ENCODE peak calls at places on chromosome 6, in nine cellular contexts. R is heart left ventricle, O is heart right ventricle, T is esophagus squamous epithelium, M is cardiac muscle cell, N is Panc1, J is lung, P is lower lobe of right lung, L is psoas muscle. W is an unnamed sample. For H3K4me1, the result is how much of the 10 kb centered on the place peaks cover.

GRCh38 chr6:56692586-56693245 is 50.0 kb upstream of the DST start:
- DNase-seq in R (no peak), O (no peak), T (no peak), M (no peak), N (no peak), J (no peak), P (no peak), L (no peak), W (no peak)

GRCh38 chr6:121592955-121593665 is 157.7 kb downstream of the GJA1 start:
- DNase-seq in R (no peak), O (no peak), T (no peak), M (no peak), N (no peak), J (no peak), P (no peak), L (no peak), W (no peak)

GRCh38 chr6:150627601-150628012 is 27.9 kb downstream of the PLEKHG1 start:
- DNase-seq in R (no peak), O (no peak), T (no peak), M (no peak), N (no peak), J (no peak), P (no peak), L (no peak), W (no peak)

GRCh38 chr6:63923139-63923739 is 287.6 kb downstream of the PHF3 start:
- DNase-seq in R (no peak), O (no peak), T (no peak), M (peak), N (no peak), J (no peak), P (no peak), L (no peak), W (no peak)

GRCh38 chr6:118710616-118711015 is 59.2 kb upstream of the CEP85L start:
- DNase-seq in R (no peak), O (no peak), T (no peak), M (no peak), N (no peak), J (no peak), P (no peak), L (no peak), W (no peak)

GRCh38 chr6:38068854-38069253 is 249.3 kb downstream of the ZFAND3 start:
- DNase-seq in R (peak), O (no peak), T (no peak), M (no peak), N (no peak), J (no peak), P (no peak), L (no peak), W (no peak)

GRCh38 chr6:31826793-31827285 is 699 bp upstream of the HSPA1B start:
- DNase-seq in R (peak), O (peak), T (no peak), M (peak), N (no peak), J (peak), P (peak), L (peak), W (no peak)

GRCh38 chr6:45500924-45501816 is 123.4 kb upstream of the SUPT3H start:
- DNase-seq in R (no peak), O (no peak), T (no peak), M (no peak), N (no peak), J (no peak), P (no peak), L (no peak), W (no peak)

GRCh38 chr6:150490586-150490985 is 109.1 kb upstream of the PLEKHG1 start:
- DNase-seq in R (no peak), O (no peak), T (no peak), M (no peak), N (no peak), J (no peak), P (no peak), L (no peak), W (no peak)

GRCh38 chr6:130886965-130887364 is 59.8 kb downstream of the SMLR1 start:
- DNase-seq in R (no peak), O (no peak), T (no peak), M (no peak), N (no peak), J (no peak), P (no peak), L (no peak), W (no peak)

GRCh38 chr6:74320715-74321114 is 624.7 kb downstream of the CD109 start:
- DNase-seq in R (no peak), O (no peak), T (no peak), M (no peak), N (no peak), J (no peak), P (no peak), L (no peak), W (no peak)

GRCh38 chr6:153032255-153032882 is 29.9 kb upstream of the MTRF1L start:
- DNase-seq in R (no peak), O (no peak), T (no peak), M (peak), N (no peak), J (no peak), P (no peak), L (no peak), W (no peak)

GRCh38 chr6:162119349-162119748 is 608.2 kb downstream of the PRKN start:
- DNase-seq in R (peak), O (peak), T (no peak), M (no peak), N (no peak), J (no peak), P (peak), L (peak), W (no peak)

GRCh38 chr6:151675746-151676459 is 131.6 kb upstream of the ESR1 start:
- DNase-seq in R (no peak), O (no peak), T (no peak), M (peak), N (no peak), J (peak), P (peak), L (no peak), W (peak)

GRCh38 chr6:148720371-148720770 is 26.5 kb upstream of the UST start:
- DNase-seq in R (no peak), O (no peak), T (no peak), M (no peak), N (no peak), J (no peak), P (no peak), L (no peak), W (no peak)

GRCh38 chr6:52598123-52598823 is 21.4 kb upstream of the TRAM2 start:
- DNase-seq in R (peak), O (peak), T (no peak), M (peak), N (no peak), J (peak), P (no peak), L (peak), W (no peak)

GRCh38 chr6:152338335-152339125 is 298.6 kb downstream of the SYNE1 start:
- DNase-seq in R (peak), O (peak), T (no peak), M (peak), N (peak), J (no peak), P (no peak), L (peak), W (no peak)

GRCh38 chr6:38871745-38872568 is 156.8 kb downstream of the DNAH8 start:
- DNase-seq in R (no peak), O (no peak), T (no peak), M (peak), N (peak), J (peak), P (no peak), L (no peak), W (peak)

GRCh38 chr6:2919886-2920285 is 16.8 kb upstream of the SERPINB9 start:
- DNase-seq in R (no peak), O (no peak), T (no peak), M (no peak), N (no peak), J (no peak), P (no peak), L (no peak), W (no peak)
- H3K4me1 ChIP-seq in R (under half), O (under half), T (under half), M (under half), N (under half), J (under half), P (under half), L (under half), W (under half)

GRCh38 chr6:36070252-36070651 is 42.6 kb downstream of the MAPK14 start:
- DNase-seq in R (no peak), O (no peak), T (no peak), M (no peak), N (no peak), J (no peak), P (no peak), L (no peak), W (no peak)
- H3K4me1 ChIP-seq in R (under half), O (half or more), T (under half), M (under half), N (under half), J (under half), P (under half), L (half or more), W (under half)

DNA sequence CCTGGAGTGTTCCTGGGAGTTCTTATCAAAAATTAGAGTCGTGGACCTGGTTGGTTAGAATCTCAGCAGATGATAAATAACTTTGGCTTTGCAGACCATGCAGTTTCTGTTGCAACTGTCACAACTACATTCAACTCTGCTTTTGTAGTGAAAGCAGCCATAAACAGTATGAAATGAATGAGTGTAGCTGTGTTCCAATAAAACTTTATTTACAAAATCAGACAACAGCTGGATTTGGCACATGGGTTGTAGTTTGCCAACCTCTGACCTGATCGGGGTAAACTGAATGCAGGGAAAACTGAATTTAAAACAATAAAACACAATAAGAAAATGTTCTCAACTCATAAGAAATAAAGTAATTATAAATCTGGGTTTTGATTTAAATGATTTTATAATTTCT is 513.8 kb downstream of the CDKAL1 start:
- DNase-seq in R (no peak), O (no peak), T (no peak), M (no peak), N (no peak), J (no peak), P (no peak), L (no peak), W (no peak)
- H3K4me1 ChIP-seq in R (under half), O (under half), T (under half), M (under half), N (under half), J (under half), P (under half), L (under half), W (under half)

GRCh38 chr6:43059168-43060033 is at the start of the genes KLC4 and MRPL2:
- DNase-seq in R (peak), O (peak), T (peak), M (peak), N (peak), J (peak), P (peak), L (peak), W (peak)

GRCh38 chr6:43061861-43062260 is 2.4 kb downstream of the KLC4 start:
- DNase-seq in R (no peak), O (no peak), T (no peak), M (no peak), N (no peak), J (no peak), P (no peak), L (no peak), W (no peak)

GRCh38 chr6:43060034-43060754 is 763 bp downstream of the KLC4 start:
- DNase-seq in R (no peak), O (no peak), T (no peak), M (peak), N (no peak), J (peak), P (peak), L (no peak), W (no peak)

GRCh38 chr6:43062818-43063217 is 3.4 kb downstream of the KLC4 start:
- DNase-seq in R (no peak), O (no peak), T (no peak), M (no peak), N (no peak), J (no peak), P (no peak), L (no peak), W (no peak)

GRCh38 chr6:43060755-43061633 is 1.6 kb downstream of the KLC4 start:
- DNase-seq in R (no peak), O (no peak), T (no peak), M (no peak), N (no peak), J (no peak), P (no peak), L (no peak), W (no peak)
- H3K4me1 ChIP-seq in R (under half), O (under half), T (under half), M (under half), N (under half), J (under half), P (under half), L (under half), W (under half)

GRCh38 chr6:143675946-143676345 is 1.8 kb upstream of the PHACTR2 start:
- DNase-seq in R (no peak), O (no peak), T (no peak), M (no peak), N (no peak), J (no peak), P (no peak), L (no peak), W (no peak)
- H3K4me1 ChIP-seq in R (under half), O (under half), T (under half), M (under half), N (under half), J (under half), P (under half), L (under half), W (under half)

GRCh38 chr6:35673755-35674154 is 15.0 kb downstream of the FKBP5 start:
- DNase-seq in R (no peak), O (no peak), T (no peak), M (no peak), N (no peak), J (no peak), P (no peak), L (no peak), W (no peak)

GRCh38 chr6:35668708-35669440 is 19.8 kb downstream of the FKBP5 start:
- DNase-seq in R (no peak), O (no peak), T (no peak), M (no peak), N (no peak), J (no peak), P (no peak), L (no peak), W (no peak)

GRCh38 chr6:35665573-35665972 is 23.1 kb downstream of the FKBP5 start:
- DNase-seq in R (no peak), O (no peak), T (no peak), M (no peak), N (no peak), J (no peak), P (no peak), L (no peak), W (no peak)

GRCh38 chr6:35668096-35668495 is 20.6 kb downstream of the FKBP5 start:
- DNase-seq in R (no peak), O (no peak), T (no peak), M (no peak), N (no peak), J (no peak), P (no peak), L (no peak), W (no peak)

GRCh38 chr6:35669441-35669776 is 19.3 kb downstream of the FKBP5 start:
- DNase-seq in R (no peak), O (no peak), T (no peak), M (no peak), N (no peak), J (no peak), P (no peak), L (no peak), W (no peak)
- H3K4me1 ChIP-seq in R (under half), O (half or more), T (under half), M (under half), N (under half), J (under half), P (half or more), L (half or more), W (under half)

GRCh38 chr6:108671790-108672189 is 111.1 kb downstream of the FOXO3 start:
- DNase-seq in R (no peak), O (no peak), T (no peak), M (no peak), N (no peak), J (no peak), P (no peak), L (no peak), W (peak)
- H3K4me1 ChIP-seq in R (half or more), O (half or more), T (half or more), M (under half), N (under half), J (half or more), P (half or more), L (half or more), W (under half)

GRCh38 chr6:104639671-104640070 is 220.0 kb downstream of the HACE1 start:
- DNase-seq in R (no peak), O (no peak), T (no peak), M (no peak), N (no peak), J (no peak), P (no peak), L (no peak), W (no peak)

GRCh38 chr6:104638841-104639290 is 220.9 kb downstream of the HACE1 start:
- DNase-seq in R (no peak), O (peak), T (no peak), M (no peak), N (no peak), J (no peak), P (no peak), L (no peak), W (no peak)

GRCh38 chr6:104640761-104641160 is 219.0 kb downstream of the HACE1 start:
- DNase-seq in R (no peak), O (no peak), T (no peak), M (no peak), N (no peak), J (no peak), P (no peak), L (no peak), W (no peak)

GRCh38 chr6:104642871-104643270 is 216.8 kb downstream of the HACE1 start:
- DNase-seq in R (no peak), O (no peak), T (no peak), M (no peak), N (no peak), J (no peak), P (no peak), L (no peak), W (no peak)

GRCh38 chr6:104640141-104640700 is 219.5 kb downstream of the HACE1 start:
- DNase-seq in R (no peak), O (no peak), T (no peak), M (no peak), N (no peak), J (no peak), P (no peak), L (no peak), W (no peak)
- H3K4me1 ChIP-seq in R (under half), O (under half), T (under half), M (under half), N (under half), J (under half), P (under half), L (under half), W (under half)

GRCh38 chr6:25052181-25052580 is 116.4 kb upstream of the RIPOR2 start:
- DNase-seq in R (no peak), O (no peak), T (no peak), M (no peak), N (no peak), J (no peak), P (no peak), L (no peak), W (no peak)
- H3K4me1 ChIP-seq in R (under half), O (half or more), T (under half), M (under half), N (under half), J (under half), P (under half), L (under half), W (under half)